ENCODE peak calls at places on chromosomes 7 and 10, in six cellular contexts. S is adipocyte, D is IMR-90, B is heart right ventricle, C is suprapubic skin, Y is transverse colon. X is an unnamed sample. For H3K27me3 and H3K36me3, the result is how much of the 10 kb centered on the place peaks cover.

GRCh38 chr7:12103948-12104347 is 107.1 kb upstream of the TMEM106B start:
- DNase-seq in S (no peak), D (no peak), B (no peak), C (no peak), Y (no peak), X (no peak)

GRCh38 chr7:24573554-24574338 is 494 bp downstream of the PALS2 start:
- DNase-seq in S (peak), D (peak), B (peak), C (peak), Y (peak), X (peak)

GRCh38 chr10:24958701-24959392 is 6.4 kb upstream of the PRTFDC1 start:
- DNase-seq in S (peak), D (peak), B (peak), C (no peak), Y (peak), X (no peak)

GRCh38 chr10:49280001-49280408 is 19.0 kb upstream of the C10orf71 start:
- DNase-seq in S (no peak), D (peak), B (no peak), C (peak), Y (no peak), X (no peak)

GRCh38 chr7:157688439-157689268 is 351.9 kb downstream of the DNAJB6 start:
- DNase-seq in S (no peak), D (no peak), B (no peak), C (peak), Y (no peak), X (peak)

GRCh38 chr7:9719303-9719702 is 1254.4 kb upstream of the PHF14 start:
- DNase-seq in S (no peak), D (no peak), B (no peak), C (no peak), Y (no peak), X (no peak)

GRCh38 chr10:1420663-1421362 is 316.5 kb downstream of the ADARB2 start:
- DNase-seq in S (peak), D (no peak), B (peak), C (no peak), Y (peak), X (peak)

GRCh38 chr7:84294907-84295455 is 100.4 kb upstream of the SEMA3A start:
- DNase-seq in S (peak), D (no peak), B (no peak), C (no peak), Y (no peak), X (no peak)

GRCh38 chr7:142496545-142496991 is 238.7 kb upstream of the PRSS58 start:
- DNase-seq in S (peak), D (peak), B (no peak), C (no peak), Y (peak), X (peak)

GRCh38 chr7:54888067-54888735 is 129.2 kb upstream of the SEC61G start:
- DNase-seq in S (no peak), D (no peak), B (no peak), C (no peak), Y (no peak), X (peak)

GRCh38 chr7:112129655-112130323 is 76.4 kb downstream of the DOCK4 start:
- DNase-seq in S (no peak), D (no peak), B (peak), C (no peak), Y (no peak), X (no peak)

GRCh38 chr7:130865408-130866236 is 131.6 kb upstream of the KLF14 start:
- DNase-seq in S (no peak), D (peak), B (no peak), C (no peak), Y (no peak), X (peak)

GRCh38 chr10:77268721-77269120 is 368.9 kb downstream of the KCNMA1 start:
- DNase-seq in S (no peak), D (no peak), B (no peak), C (no peak), Y (no peak), X (no peak)

GRCh38 chr7:514651-515598 is 4.7 kb downstream of the PDGFA start:
- DNase-seq in S (no peak), D (no peak), B (no peak), C (no peak), Y (peak), X (peak)

GRCh38 chr7:43904533-43905208 is 1.7 kb downstream of the URGCP start:
- DNase-seq in S (peak), D (peak), B (no peak), C (no peak), Y (no peak), X (no peak)

GRCh38 chr7:101913247-101913721 is 95.9 kb downstream of the CUX1 start:
- DNase-seq in S (no peak), D (no peak), B (no peak), C (peak), Y (no peak), X (no peak)

GRCh38 chr7:83457022-83457892 is 191.7 kb downstream of the SEMA3E start:
- DNase-seq in S (peak), D (no peak), B (no peak), C (no peak), Y (no peak), X (no peak)

GRCh38 chr10:59622320-59622901 is 87.2 kb downstream of the SLC16A9 start:
- DNase-seq in S (peak), D (peak), B (peak), C (no peak), Y (peak), X (peak)

GRCh38 chr10:57627642-57628178 is 640.0 kb downstream of the IPMK start:
- DNase-seq in S (no peak), D (no peak), B (no peak), C (no peak), Y (no peak), X (peak)

GRCh38 chr10:94429049-94429707 is 26.8 kb downstream of the TBC1D12 start:
- DNase-seq in S (peak), D (peak), B (no peak), C (no peak), Y (no peak), X (no peak)

GRCh38 chr10:30182191-30183075 is 123.0 kb upstream of the JCAD start:
- DNase-seq in S (peak), D (peak), B (no peak), C (peak), Y (no peak), X (no peak)

GRCh38 chr10:130804778-130805634 is 506.5 kb downstream of the TCERG1L start:
- DNase-seq in S (no peak), D (no peak), B (no peak), C (peak), Y (no peak), X (peak)

GRCh38 chr10:12549297-12549696 is 199.9 kb downstream of the CAMK1D start:
- DNase-seq in S (no peak), D (no peak), B (no peak), C (no peak), Y (no peak), X (no peak)

GRCh38 chr10:124145109-124145860 is 51.9 kb upstream of the CHST15 start:
- DNase-seq in S (peak), D (no peak), B (peak), C (no peak), Y (peak), X (no peak)

GRCh38 chr7:155368894-155369600 is 71.4 kb downstream of the INSIG1 start:
- DNase-seq in S (no peak), D (no peak), B (no peak), C (peak), Y (no peak), X (no peak)
- H3K27me3 ChIP-seq in S (half or more), D (under half), B (half or more), C (half or more), Y (half or more), X (half or more)

GRCh38 chr7:129093867-129094456 is 39.1 kb upstream of the TNPO3 start:
- DNase-seq in S (no peak), D (no peak), B (no peak), C (no peak), Y (no peak), X (no peak)

GRCh38 chr7:129085148-129085547 is 30.2 kb upstream of the TNPO3 start:
- DNase-seq in S (no peak), D (no peak), B (no peak), C (no peak), Y (no peak), X (no peak)

GRCh38 chr7:129091484-129092002 is 36.6 kb upstream of the TNPO3 start:
- DNase-seq in S (peak), D (peak), B (peak), C (peak), Y (peak), X (peak)

GRCh38 chr7:129090307-129090907 is 35.5 kb upstream of the TNPO3 start:
- DNase-seq in S (no peak), D (no peak), B (no peak), C (peak), Y (no peak), X (no peak)

DNA sequence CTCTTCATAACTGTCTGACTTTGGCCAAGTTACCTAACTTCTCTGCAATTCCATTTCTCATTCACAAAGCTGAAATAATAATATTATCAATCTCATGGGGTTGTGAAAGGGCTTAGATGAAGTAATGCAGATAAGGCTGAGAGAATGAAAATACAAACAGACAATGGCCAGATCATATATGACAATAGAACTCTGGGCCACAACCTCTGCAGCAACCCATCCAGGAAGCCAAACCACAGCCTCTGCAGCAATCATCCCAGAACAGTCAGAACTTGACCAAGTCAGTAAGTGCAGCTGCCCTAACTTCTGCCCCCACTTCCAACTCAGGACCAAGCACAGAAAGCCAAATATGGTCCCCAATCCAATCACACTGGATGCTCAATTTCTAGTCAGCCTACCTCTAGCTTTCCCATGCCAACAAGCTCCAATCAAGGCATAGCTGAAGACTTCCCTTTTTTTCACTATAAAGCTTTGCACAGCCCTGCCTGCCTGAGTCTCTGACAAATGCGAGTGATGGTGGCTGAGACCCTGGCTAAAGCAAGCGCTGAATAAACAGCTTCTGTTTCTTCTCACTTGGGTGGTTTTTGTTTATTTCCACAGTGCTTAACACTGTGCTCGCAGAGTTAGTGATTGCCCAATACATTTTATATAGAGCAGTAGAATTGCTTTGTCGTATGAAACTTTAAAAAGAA is 34.8 kb upstream of the TNPO3 start:
- DNase-seq in S (no peak), D (no peak), B (no peak), C (peak), Y (no peak), X (no peak)
- H3K36me3 ChIP-seq in S (under half), D (under half), B (under half), C (under half), Y (under half), X (under half)

GRCh38 chr7:140455743-140456142 is 23.6 kb downstream of the MKRN1 start:
- DNase-seq in S (no peak), D (no peak), B (no peak), C (no peak), Y (peak), X (peak)

GRCh38 chr7:140456627-140457051 is 22.7 kb downstream of the MKRN1 start:
- DNase-seq in S (no peak), D (no peak), B (no peak), C (no peak), Y (peak), X (no peak)

GRCh38 chr7:140451716-140452115 is 27.6 kb downstream of the MKRN1 start:
- DNase-seq in S (no peak), D (no peak), B (no peak), C (no peak), Y (no peak), X (no peak)

GRCh38 chr7:140454657-140455015 is 24.7 kb downstream of the MKRN1 start:
- DNase-seq in S (no peak), D (no peak), B (no peak), C (no peak), Y (no peak), X (no peak)

DNA sequence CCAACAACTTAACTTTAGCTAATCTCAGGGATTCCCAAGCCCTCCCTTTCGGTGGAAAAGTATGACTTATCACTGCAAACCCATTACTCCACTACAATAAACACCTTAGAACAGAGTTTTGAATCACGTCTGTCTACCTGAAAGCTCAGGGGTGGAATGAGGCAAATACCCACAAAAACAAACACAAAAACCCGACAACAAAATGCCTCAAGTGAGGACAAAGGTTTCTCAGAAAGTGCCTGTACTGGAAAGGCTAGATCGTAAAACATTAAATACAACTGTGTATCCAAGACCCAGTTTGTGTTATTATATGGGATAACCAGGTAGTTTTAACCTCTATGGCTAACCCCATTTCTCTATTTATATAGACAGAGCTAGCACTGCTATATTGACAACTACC is 26.0 kb downstream of the MKRN1 start:
- DNase-seq in S (no peak), D (no peak), B (no peak), C (no peak), Y (no peak), X (no peak)
- H3K4me3 ChIP-seq in S (no peak), D (no peak), B (no peak), C (no peak), Y (no peak), X (no peak)

GRCh38 chr10:110672580-110672919 is 28.4 kb downstream of the RBM20 start:
- DNase-seq in S (no peak), D (no peak), B (no peak), C (no peak), Y (no peak), X (no peak)
- H3K27me3 ChIP-seq in S (under half), D (under half), B (under half), C (under half), Y (under half), X (under half)

GRCh38 chr7:107961399-107961798 is 41.6 kb downstream of the LAMB1 start:
- DNase-seq in S (no peak), D (no peak), B (peak), C (no peak), Y (peak), X (no peak)

GRCh38 chr7:107959527-107959898 is 43.4 kb downstream of the LAMB1 start:
- DNase-seq in S (no peak), D (no peak), B (no peak), C (no peak), Y (no peak), X (peak)

GRCh38 chr7:107955394-107955793 is 47.6 kb downstream of the LAMB1 start:
- DNase-seq in S (no peak), D (no peak), B (no peak), C (no peak), Y (no peak), X (no peak)

GRCh38 chr7:107960306-107960705 is 42.7 kb downstream of the LAMB1 start:
- DNase-seq in S (no peak), D (no peak), B (no peak), C (no peak), Y (no peak), X (no peak)

GRCh38 chr7:107958764-107959526 is 44.0 kb downstream of the LAMB1 start:
- DNase-seq in S (peak), D (peak), B (no peak), C (no peak), Y (no peak), X (no peak)
- H3K36me3 ChIP-seq in S (half or more), D (half or more), B (half or more), C (under half), Y (under half), X (under half)

DNA sequence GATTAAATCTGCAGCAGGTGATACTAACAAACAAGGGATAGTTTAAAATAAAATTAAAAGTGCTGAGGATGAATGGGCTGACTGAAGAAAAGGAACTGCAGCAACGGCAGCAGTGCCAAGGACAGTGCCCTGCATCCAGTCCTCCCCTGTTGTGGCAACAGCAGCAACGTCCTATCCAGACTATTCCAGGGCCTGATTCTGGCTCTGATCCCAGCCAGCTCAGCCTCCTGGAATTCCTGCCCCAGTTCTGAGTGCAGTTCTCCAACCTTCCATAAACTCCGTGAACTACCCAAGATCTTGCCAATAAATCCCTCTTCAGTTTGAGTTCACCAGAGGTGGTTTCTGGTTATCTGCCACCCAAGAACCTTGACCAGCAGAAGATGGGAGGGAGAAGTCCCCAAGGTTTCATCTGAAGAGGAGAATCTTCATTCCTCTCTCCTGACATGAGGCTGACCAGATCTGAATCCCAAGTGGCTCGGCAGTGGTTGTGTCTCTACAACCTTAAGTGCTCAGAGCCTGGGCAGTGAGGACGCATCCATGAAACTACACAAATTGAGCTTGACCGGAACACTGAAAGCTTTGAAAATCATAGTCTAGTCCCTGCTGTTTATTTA is 115.8 kb downstream of the SORBS1 start:
- DNase-seq in S (peak), D (peak), B (peak), C (no peak), Y (peak), X (no peak)
- H3K4me3 ChIP-seq in S (peak), D (no peak), B (no peak), C (no peak), Y (no peak), X (no peak)

DNA sequence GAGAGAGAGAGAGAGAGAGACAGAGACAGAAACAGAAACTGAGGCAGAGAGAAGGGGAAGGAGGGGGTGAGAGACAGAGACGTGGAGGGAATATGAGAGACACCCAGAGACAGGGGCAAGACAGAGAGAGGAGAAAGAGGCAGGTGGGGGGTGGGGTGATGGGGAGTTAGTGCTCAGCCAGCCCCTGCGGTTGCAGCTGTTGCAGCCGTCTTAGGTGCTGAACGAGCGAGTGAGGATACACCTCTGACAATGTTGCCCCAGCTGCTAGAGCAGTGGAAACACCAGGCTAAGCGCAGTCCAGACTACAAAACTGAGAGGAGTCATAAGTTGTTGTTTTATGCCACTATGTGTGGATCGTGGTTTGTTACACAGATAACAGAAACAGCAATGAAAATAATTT is 328.2 kb upstream of the SHH start:
- DNase-seq in S (no peak), D (no peak), B (no peak), C (no peak), Y (no peak), X (no peak)
- H3K27me3 ChIP-seq in S (under half), D (under half), B (under half), C (under half), Y (under half), X (under half)